ENCODE peak calls at places on chromosome 4, in ten cellular contexts. R, I, J, C, Z, O, P, X, S and U are unnamed samples.

GRCh38 chr4:78527555-78527954 is 24.0 kb upstream of the ANXA3 start:
- DNase-seq in R (no peak), I (no peak), J (no peak), C (no peak), Z (no peak), O (no peak), P (no peak), X (no peak), S (no peak), U (no peak)

GRCh38 chr4:173182403-173182802 is 13.8 kb downstream of the GALNT7 start:
- DNase-seq in R (peak), I (no peak), J (no peak), C (no peak), Z (no peak), O (no peak), P (peak), X (no peak), S (peak), U (peak)

GRCh38 chr4:87521757-87522374 is 7.3 kb downstream of the SPARCL1 start:
- DNase-seq in R (peak), I (no peak), J (peak), C (no peak), Z (no peak), O (peak), P (peak), X (no peak), S (peak), U (peak)

GRCh38 chr4:4633431-4633830 is 91.6 kb upstream of the STX18 start:
- DNase-seq in R (no peak), I (no peak), J (no peak), C (no peak), Z (no peak), O (no peak), P (no peak), X (no peak), S (no peak), U (no peak)

GRCh38 chr4:176939445-176939844 is 146.7 kb upstream of the VEGFC start:
- DNase-seq in R (peak), I (no peak), J (no peak), C (no peak), Z (no peak), O (no peak), P (no peak), X (no peak), S (peak), U (no peak)

GRCh38 chr4:151488968-151489367 is 80.0 kb downstream of the FHIP1A start:
- DNase-seq in R (no peak), I (no peak), J (no peak), C (no peak), Z (no peak), O (no peak), P (no peak), X (no peak), S (no peak), U (no peak)

GRCh38 chr4:128565565-128566186 is 243.8 kb upstream of the JADE1 start:
- DNase-seq in R (peak), I (no peak), J (no peak), C (no peak), Z (peak), O (peak), P (peak), X (peak), S (peak), U (peak)

GRCh38 chr4:110452546-110452945 is 23.4 kb upstream of the ENPEP start:
- DNase-seq in R (no peak), I (no peak), J (no peak), C (no peak), Z (no peak), O (no peak), P (no peak), X (no peak), S (no peak), U (no peak)

GRCh38 chr4:74667438-74667837 is 126.9 kb downstream of the BTC start:
- DNase-seq in R (no peak), I (no peak), J (no peak), C (no peak), Z (no peak), O (no peak), P (no peak), X (no peak), S (no peak), U (no peak)

GRCh38 chr4:88630756-88631155 is 38.5 kb downstream of the HERC3 start:
- DNase-seq in R (peak), I (no peak), J (no peak), C (no peak), Z (no peak), O (no peak), P (no peak), X (no peak), S (peak), U (peak)

GRCh38 chr4:78902313-78902712 is 36.9 kb downstream of the PAQR3 start:
- DNase-seq in R (peak), I (no peak), J (no peak), C (no peak), Z (no peak), O (no peak), P (no peak), X (no peak), S (no peak), U (no peak)

GRCh38 chr4:73803213-73803612 is 33.3 kb upstream of the CXCL6 start:
- DNase-seq in R (no peak), I (no peak), J (no peak), C (no peak), Z (no peak), O (peak), P (no peak), X (no peak), S (peak), U (no peak)

GRCh38 chr4:173767650-173768049 is 237.6 kb upstream of the HAND2 start:
- DNase-seq in R (no peak), I (no peak), J (no peak), C (no peak), Z (no peak), O (no peak), P (no peak), X (no peak), S (no peak), U (no peak)

GRCh38 chr4:186189656-186190055 is 1.7 kb upstream of the CYP4V2 start:
- DNase-seq in R (no peak), I (peak), J (no peak), C (no peak), Z (no peak), O (no peak), P (no peak), X (no peak), S (no peak), U (no peak)

GRCh38 chr4:141905751-141906150 is 269.4 kb downstream of the IL15 start:
- DNase-seq in R (peak), I (no peak), J (no peak), C (no peak), Z (no peak), O (no peak), P (no peak), X (no peak), S (peak), U (peak)

GRCh38 chr4:27881705-27882104 is 1021.1 kb downstream of the STIM2 start:
- DNase-seq in R (no peak), I (no peak), J (no peak), C (no peak), Z (no peak), O (no peak), P (no peak), X (no peak), S (no peak), U (no peak)

GRCh38 chr4:86608757-86609375 is 14.8 kb downstream of the PTPN13 start:
- DNase-seq in R (peak), I (no peak), J (no peak), C (no peak), Z (no peak), O (no peak), P (no peak), X (no peak), S (no peak), U (no peak)

GRCh38 chr4:36338973-36339372 is 57.6 kb downstream of the DTHD1 start:
- DNase-seq in R (no peak), I (no peak), J (no peak), C (no peak), Z (no peak), O (no peak), P (no peak), X (no peak), S (no peak), U (no peak)

GRCh38 chr4:66465111-66465510 is 794.8 kb upstream of the EPHA5 start:
- DNase-seq in R (peak), I (no peak), J (no peak), C (no peak), Z (no peak), O (no peak), P (no peak), X (no peak), S (peak), U (peak)

GRCh38 chr4:74311696-74312313 is 3.5 kb downstream of the EPGN start:
- DNase-seq in R (peak), I (peak), J (peak), C (no peak), Z (peak), O (peak), P (peak), X (peak), S (peak), U (peak)

GRCh38 chr4:6198768-6199343 is 1.5 kb downstream of the JAKMIP1 start:
- DNase-seq in R (no peak), I (no peak), J (no peak), C (peak), Z (peak), O (no peak), P (no peak), X (peak), S (no peak), U (no peak)

GRCh38 chr4:122824616-122825015 is 2.0 kb upstream of the FGF2 start:
- DNase-seq in R (no peak), I (no peak), J (no peak), C (no peak), Z (no peak), O (no peak), P (no peak), X (no peak), S (peak), U (no peak)

GRCh38 chr4:75512336-75513211 is 1.6 kb downstream of the RCHY1 start:
- DNase-seq in R (peak), I (no peak), J (no peak), C (no peak), Z (no peak), O (peak), P (no peak), X (no peak), S (peak), U (peak)

GRCh38 chr4:145501051-145501660 is 19.5 kb downstream of the SMAD1 start:
- DNase-seq in R (no peak), I (no peak), J (no peak), C (no peak), Z (no peak), O (no peak), P (no peak), X (no peak), S (no peak), U (no peak)

GRCh38 chr4:171650543-171650942 is 162.7 kb upstream of the GALNTL6 start:
- DNase-seq in R (no peak), I (no peak), J (no peak), C (no peak), Z (peak), O (no peak), P (no peak), X (no peak), S (no peak), U (no peak)

GRCh38 chr4:212438-213174 is 88.3 kb downstream of the ZNF718 start:
- DNase-seq in R (peak), I (peak), J (no peak), C (no peak), Z (peak), O (no peak), P (no peak), X (no peak), S (peak), U (peak)

GRCh38 chr4:90118547-90119211 is 8.5 kb upstream of the CCSER1 start:
- DNase-seq in R (no peak), I (no peak), J (no peak), C (no peak), Z (no peak), O (no peak), P (no peak), X (no peak), S (no peak), U (no peak)

GRCh38 chr4:38902695-38903094 is 35.1 kb downstream of the FAM114A1 start:
- DNase-seq in R (peak), I (peak), J (peak), C (no peak), Z (no peak), O (peak), P (no peak), X (no peak), S (peak), U (peak)

GRCh38 chr4:25313194-25313895 is 771 bp downstream of the ZCCHC4 start:
- DNase-seq in R (no peak), I (no peak), J (no peak), C (no peak), Z (peak), O (peak), P (no peak), X (no peak), S (peak), U (peak)

GRCh38 chr4:23911675-23912455 is 22.0 kb upstream of the PPARGC1A start:
- DNase-seq in R (no peak), I (no peak), J (no peak), C (no peak), Z (no peak), O (no peak), P (no peak), X (no peak), S (no peak), U (no peak)

GRCh38 chr4:146442801-146443200 is 78.9 kb downstream of the SLC10A7 start:
- DNase-seq in R (peak), I (no peak), J (no peak), C (no peak), Z (no peak), O (no peak), P (no peak), X (no peak), S (peak), U (peak)

GRCh38 chr4:154164931-154165839 is 326.4 kb downstream of the DCHS2 start:
- DNase-seq in R (peak), I (no peak), J (no peak), C (no peak), Z (no peak), O (no peak), P (peak), X (peak), S (peak), U (peak)